ENCODE peak calls at places on chromosomes 16 and 17, in nine cellular contexts. E is left ventricle myocardium inferior, Y is substantia nigra, Q is hypothalamus, U is GM12892, R is non-pigmented ciliary epithelial cell, H is uterus, O is germinal center, X is astrocyte of the cerebellum. Z is an unnamed sample.

GRCh38 chr17:62671553-62671952 is 44.1 kb downstream of the MRC2 start:
- DNase-seq in R (no peak), E (no peak), H (no peak), U (no peak), O (no peak), Y (no peak), Q (no peak), X (no peak), Z (no peak)

GRCh38 chr17:80260791-80261158 is at the start of gene RNF213:
- DNase-seq in Y (no peak), Q (peak), R (no peak), O (peak), X (no peak), E (peak), H (peak), U (peak), Z (peak)

GRCh38 chr16:26133401-26133800 is 441.6 kb downstream of the HS3ST4 start:
- DNase-seq in R (no peak), E (no peak), H (no peak), Q (no peak), Y (no peak), U (no peak), X (no peak), O (no peak), Z (no peak)

GRCh38 chr17:73027130-73027741 is 65.3 kb downstream of the SLC39A11 start:
- DNase-seq in H (no peak), E (no peak), Q (no peak), Y (no peak), U (no peak), R (no peak), O (no peak), X (no peak), Z (no peak)

GRCh38 chr16:3101018-3101840 is 2.1 kb upstream of the ZSCAN10 start:
- DNase-seq in R (no peak), O (peak), U (no peak), Y (no peak), X (no peak), E (no peak), H (no peak), Q (no peak), Z (no peak)

GRCh38 chr16:89315791-89316581 is 98.5 kb downstream of the ZNF778 start:
- DNase-seq in O (peak), Y (no peak), U (peak), X (peak), H (peak), E (peak), R (peak), Q (no peak), Z (peak)

GRCh38 chr17:48646183-48647102 is 20.3 kb upstream of the HOXB9 start:
- DNase-seq in O (no peak), Q (no peak), U (peak), H (no peak), Y (no peak), R (no peak), E (no peak), X (no peak), Z (no peak)

GRCh38 chr17:73493212-73493814 is 150.9 kb downstream of the SDK2 start:
- DNase-seq in U (no peak), E (no peak), H (no peak), X (no peak), Y (no peak), R (no peak), O (no peak), Q (no peak), Z (no peak)

GRCh38 chr16:48105976-48106375 is 49.8 kb downstream of the ABCC12 start:
- DNase-seq in Y (no peak), U (no peak), R (no peak), Q (no peak), O (no peak), X (no peak), H (no peak), E (no peak), Z (no peak)

GRCh38 chr16:47308601-47309000 is 152.3 kb downstream of the ITFG1 start:
- DNase-seq in E (no peak), R (no peak), O (no peak), U (no peak), X (no peak), Q (no peak), Y (no peak), H (no peak), Z (no peak)

GRCh38 chr17:50192873-50193274 is 8.6 kb downstream of the COL1A1 start:
- DNase-seq in O (no peak), E (no peak), Y (no peak), U (no peak), H (no peak), R (no peak), X (no peak), Q (no peak), Z (no peak)

GRCh38 chr17:910503-911194 is 68.9 kb downstream of the NXN start:
- DNase-seq in E (no peak), Y (no peak), H (no peak), Q (no peak), R (no peak), X (no peak), U (no peak), O (no peak), Z (no peak)

GRCh38 chr17:47694818-47695663 is 1.1 kb downstream of the TBKBP1 start:
- DNase-seq in U (no peak), X (no peak), H (peak), O (no peak), Q (no peak), Y (no peak), R (no peak), E (peak), Z (peak)

GRCh38 chr17:1714980-1715802 is 5.0 kb upstream of the TLCD2 start:
- DNase-seq in R (no peak), X (peak), Y (no peak), Q (peak), E (peak), O (no peak), U (no peak), H (peak), Z (peak)

GRCh38 chr17:56317351-56318208 is 164.3 kb downstream of the ANKFN1 start:
- DNase-seq in O (no peak), H (no peak), E (no peak), X (no peak), R (no peak), Y (no peak), U (no peak), Q (no peak), Z (no peak)

GRCh38 chr17:54900457-54901229 is at the start of gene TOM1L1:
- DNase-seq in O (peak), R (no peak), X (peak), E (peak), Y (peak), U (peak), H (peak), Q (peak), Z (peak)

GRCh38 chr16:15578824-15579223 is 64.1 kb downstream of the MARF1 start:
- DNase-seq in H (no peak), O (no peak), U (no peak), Y (no peak), Q (no peak), R (no peak), E (no peak), X (no peak), Z (no peak)

GRCh38 chr16:89054714-89055113 is 38.9 kb upstream of the ACSF3 start:
- DNase-seq in Q (no peak), Y (no peak), R (no peak), H (no peak), E (no peak), U (no peak), X (no peak), O (no peak), Z (no peak)

GRCh38 chr17:57946798-57947358 is 8.3 kb downstream of the CUEDC1 start:
- DNase-seq in R (peak), H (peak), O (peak), X (peak), Y (no peak), Q (no peak), U (peak), E (no peak), Z (peak)

GRCh38 chr17:29146369-29146972 is 33.7 kb downstream of the MYO18A start:
- DNase-seq in U (no peak), R (no peak), H (no peak), E (no peak), Y (no peak), X (no peak), O (no peak), Q (no peak), Z (no peak)

GRCh38 chr16:85986931-85987749 is 88.2 kb downstream of the IRF8 start:
- DNase-seq in Y (no peak), Q (no peak), O (peak), E (no peak), H (no peak), U (peak), X (no peak), R (no peak), Z (no peak)

GRCh38 chr16:75252946-75253911 is 1.8 kb upstream of the BCAR1 start:
- DNase-seq in O (no peak), X (no peak), R (no peak), U (no peak), Q (peak), E (no peak), H (peak), Y (no peak), Z (no peak)

GRCh38 chr16:59296002-59296401 is 561.9 kb upstream of the GOT2 start:
- DNase-seq in U (no peak), O (no peak), Y (no peak), X (no peak), R (no peak), E (no peak), H (no peak), Q (no peak), Z (no peak)

GRCh38 chr16:15031596-15031995 is 24.3 kb downstream of the NTAN1 start:
- DNase-seq in Q (no peak), O (no peak), X (no peak), H (no peak), R (no peak), U (no peak), E (no peak), Y (no peak), Z (no peak)

GRCh38 chr17:22278302-22279275 is 586.3 kb downstream of the KCNJ18 start:
- DNase-seq in Q (no peak), R (no peak), Y (no peak), X (no peak), H (no peak), E (no peak), O (no peak), U (no peak), Z (no peak)

GRCh38 chr17:59234631-59235030 is 14.3 kb downstream of the GDPD1 start:
- DNase-seq in E (no peak), Q (no peak), U (no peak), R (no peak), X (no peak), H (no peak), O (no peak), Y (no peak), Z (no peak)

GRCh38 chr16:20811889-20812439 is 5.6 kb downstream of the REXO5 start:
- DNase-seq in E (no peak), Y (no peak), U (no peak), O (no peak), R (no peak), Q (no peak), X (no peak), H (no peak), Z (no peak)

GRCh38 chr17:63274156-63274555 is 171.9 kb downstream of the CYB561 start:
- DNase-seq in R (no peak), X (no peak), O (no peak), Y (no peak), E (peak), H (no peak), Q (no peak), U (no peak), Z (peak)

GRCh38 chr16:84928679-84929420 is 82.5 kb downstream of the ZDHHC7 start:
- DNase-seq in R (no peak), U (no peak), Y (no peak), X (no peak), E (peak), O (no peak), Q (no peak), H (peak), Z (peak)

GRCh38 chr16:57592591-57593003 is 35.8 kb upstream of the ADGRG1 start:
- DNase-seq in Y (no peak), X (no peak), O (no peak), R (no peak), E (no peak), H (no peak), U (no peak), Q (no peak), Z (no peak)

GRCh38 chr17:34917381-34917780 is 43.9 kb downstream of the CCT6B start:
- DNase-seq in O (no peak), Y (no peak), E (no peak), U (no peak), X (no peak), Q (no peak), R (no peak), H (no peak), Z (no peak)

GRCh38 chr17:50840311-50840851 is 5.0 kb downstream of the WFIKKN2 start:
- DNase-seq in Q (no peak), Y (no peak), R (no peak), O (no peak), U (no peak), E (no peak), H (no peak), X (no peak), Z (no peak)

GRCh38 chr16:28317040-28317880 is 24.9 kb downstream of the SBK1 start:
- DNase-seq in H (no peak), E (peak), R (no peak), X (no peak), Y (peak), U (peak), Q (peak), O (peak), Z (peak)

GRCh38 chr16:78184554-78185183 is 85.2 kb downstream of the WWOX start:
- DNase-seq in O (no peak), X (peak), Q (no peak), Y (no peak), H (no peak), U (no peak), R (peak), E (no peak), Z (no peak)

GRCh38 chr17:42362245-42362961 is 25.8 kb downstream of the STAT3 start:
- DNase-seq in X (no peak), Q (no peak), U (no peak), E (peak), H (no peak), Y (no peak), R (no peak), O (no peak), Z (no peak)

GRCh38 chr16:67865318-67865717 is 7.5 kb upstream of the EDC4 start:
- DNase-seq in X (no peak), Q (no peak), Y (no peak), U (no peak), E (no peak), R (no peak), H (no peak), O (no peak), Z (no peak)

Z was measured in heart right ventricle.